ENCODE peak calls at places on chromosomes 16 and 17, in nine cellular contexts. C is ovary, L is AG04450, V is A549, H is heart left ventricle, R is brain microvascular endothelial cell, N is kidney, J is heart right ventricle, I is upper lobe of right lung. G is an unnamed sample.

GRCh38 chr17:45814622-45815606 is 29.8 kb upstream of the SPPL2C start:
- DNase-seq in C (no peak), L (no peak), V (no peak), H (no peak), R (no peak), N (no peak), J (peak), I (no peak), G (no peak)

GRCh38 chr17:50661795-50662391 is 27.2 kb downstream of the ABCC3 start:
- DNase-seq in C (no peak), L (peak), V (peak), H (no peak), R (peak), N (peak), J (no peak), I (peak), G (no peak)

GRCh38 chr17:73155410-73156165 is 9.2 kb upstream of the SSTR2 start:
- DNase-seq in C (no peak), L (no peak), V (no peak), H (no peak), R (no peak), N (no peak), J (no peak), I (no peak), G (no peak)

GRCh38 chr17:13970531-13970930 is 98.8 kb upstream of the COX10 start:
- DNase-seq in C (no peak), L (no peak), V (no peak), H (no peak), R (no peak), N (no peak), J (no peak), I (no peak), G (no peak)

GRCh38 chr16:82741073-82741615 is 114.4 kb downstream of the CDH13 start:
- DNase-seq in C (no peak), L (no peak), V (no peak), H (no peak), R (peak), N (no peak), J (no peak), I (no peak), G (no peak)

GRCh38 chr17:55818026-55818425 is 67.2 kb downstream of the PCTP start:
- DNase-seq in C (no peak), L (no peak), V (no peak), H (no peak), R (no peak), N (no peak), J (no peak), I (no peak), G (no peak)

GRCh38 chr16:8936421-8936820 is 27.3 kb downstream of the USP7 start:
- DNase-seq in C (no peak), L (no peak), V (peak), H (no peak), R (peak), N (no peak), J (no peak), I (no peak), G (no peak)

GRCh38 chr16:88842308-88842756 is 14.4 kb downstream of the GALNS start:
- DNase-seq in C (no peak), L (no peak), V (no peak), H (no peak), R (no peak), N (no peak), J (no peak), I (no peak), G (no peak)

GRCh38 chr17:50618300-50618699 is 16.4 kb upstream of the ABCC3 start:
- DNase-seq in C (no peak), L (no peak), V (no peak), H (no peak), R (no peak), N (no peak), J (no peak), I (no peak), G (no peak)

GRCh38 chr16:69106491-69107291 is 1.2 kb downstream of the HAS3 start:
- DNase-seq in C (no peak), L (no peak), V (no peak), H (no peak), R (no peak), N (no peak), J (no peak), I (no peak), G (no peak)

GRCh38 chr16:21060027-21060510 is 90.6 kb downstream of the DNAH3 start:
- DNase-seq in C (no peak), L (no peak), V (no peak), H (no peak), R (no peak), N (no peak), J (no peak), I (no peak), G (no peak)

GRCh38 chr16:89052824-89053724 is 40.6 kb upstream of the ACSF3 start:
- DNase-seq in C (no peak), L (no peak), V (peak), H (peak), R (no peak), N (peak), J (peak), I (no peak), G (no peak)

GRCh38 chr16:79042886-79043285 is 557.7 kb downstream of the MAF start:
- DNase-seq in C (no peak), L (no peak), V (no peak), H (no peak), R (no peak), N (no peak), J (no peak), I (no peak), G (no peak)

GRCh38 chr16:82660078-82660645 is 33.4 kb downstream of the CDH13 start:
- DNase-seq in C (no peak), L (no peak), V (no peak), H (no peak), R (peak), N (peak), J (no peak), I (no peak), G (no peak)

GRCh38 chr17:7984904-7985303 is 17.5 kb upstream of the GUCY2D start:
- DNase-seq in C (no peak), L (no peak), V (no peak), H (no peak), R (no peak), N (no peak), J (no peak), I (no peak), G (no peak)

GRCh38 chr17:79614248-79614647 is 3.4 kb upstream of the RBFOX3 start:
- DNase-seq in C (no peak), L (no peak), V (no peak), H (peak), R (no peak), N (peak), J (no peak), I (no peak), G (no peak)

GRCh38 chr17:79920751-79921410 is 81.6 kb upstream of the CBX4 start:
- DNase-seq in C (no peak), L (no peak), V (no peak), H (peak), R (no peak), N (peak), J (peak), I (no peak), G (no peak)

GRCh38 chr16:27678955-27679354 is 129.0 kb downstream of the KATNIP start:
- DNase-seq in C (no peak), L (no peak), V (no peak), H (no peak), R (no peak), N (no peak), J (no peak), I (no peak), G (no peak)

GRCh38 chr16:75264531-75264998 is 13.1 kb upstream of the BCAR1 start:
- DNase-seq in C (no peak), L (no peak), V (no peak), H (peak), R (no peak), N (peak), J (peak), I (no peak), G (no peak)

GRCh38 chr16:11329080-11329491 is 16.2 kb upstream of the RMI2 start:
- DNase-seq in C (no peak), L (no peak), V (no peak), H (no peak), R (no peak), N (no peak), J (no peak), I (no peak), G (no peak)
- H3K4me3 ChIP-seq in C (no peak), L (peak), V (peak), H (no peak), R (peak), N (no peak), J (no peak), I (no peak), G (no peak)

DNA sequence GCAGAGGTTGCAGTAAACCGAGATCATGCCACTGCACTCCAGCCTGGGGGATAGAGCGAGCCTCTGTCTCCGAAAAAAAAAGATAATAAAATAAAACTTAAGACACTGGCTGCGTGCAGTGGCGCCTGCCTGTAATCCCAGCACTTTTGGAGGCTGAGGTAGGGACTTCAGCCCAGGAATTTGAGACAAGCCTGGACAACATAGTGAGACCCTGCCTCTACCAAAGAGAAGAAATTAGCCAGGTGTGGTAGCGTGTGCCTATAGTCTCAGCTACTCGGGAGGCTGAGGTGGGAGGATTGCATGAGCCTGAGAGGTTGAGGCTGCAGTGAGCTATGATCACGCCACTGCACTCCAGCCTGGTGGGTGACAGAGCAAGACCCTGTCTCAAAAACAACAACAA is 26.6 kb downstream of the RARA start:
- DNase-seq in C (no peak), L (no peak), V (no peak), H (no peak), R (no peak), N (no peak), J (no peak), I (no peak), G (no peak)
- H3K27ac ChIP-seq in C (no peak), L (no peak), V (peak), H (no peak), R (no peak), N (no peak), J (peak), I (no peak), G (peak)

DNA sequence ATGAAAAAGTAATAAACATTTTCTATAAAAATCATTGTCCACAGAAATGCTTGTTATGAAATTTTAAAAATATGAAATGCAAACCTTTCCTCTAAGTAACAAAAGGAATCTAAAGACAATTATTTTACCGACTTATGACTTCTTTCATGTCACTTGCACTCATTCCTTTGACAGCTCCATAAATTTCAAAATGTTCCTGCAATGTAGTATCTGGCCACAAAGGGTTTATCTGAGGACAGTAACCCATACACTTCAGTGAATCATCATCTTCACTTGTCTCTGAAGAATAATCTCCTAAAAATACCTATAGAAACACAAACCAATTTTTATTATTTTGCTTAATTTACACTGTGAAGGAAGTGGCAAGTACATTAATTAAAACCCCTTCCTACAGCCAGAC is 25.6 kb upstream of the ABCA10 start:
- DNase-seq in C (no peak), L (no peak), V (no peak), H (no peak), R (no peak), N (no peak), J (no peak), I (no peak), G (no peak)
- H3K4me3 ChIP-seq in C (no peak), L (no peak), V (no peak), H (no peak), R (no peak), N (no peak), J (no peak), I (no peak), G (no peak)

DNA sequence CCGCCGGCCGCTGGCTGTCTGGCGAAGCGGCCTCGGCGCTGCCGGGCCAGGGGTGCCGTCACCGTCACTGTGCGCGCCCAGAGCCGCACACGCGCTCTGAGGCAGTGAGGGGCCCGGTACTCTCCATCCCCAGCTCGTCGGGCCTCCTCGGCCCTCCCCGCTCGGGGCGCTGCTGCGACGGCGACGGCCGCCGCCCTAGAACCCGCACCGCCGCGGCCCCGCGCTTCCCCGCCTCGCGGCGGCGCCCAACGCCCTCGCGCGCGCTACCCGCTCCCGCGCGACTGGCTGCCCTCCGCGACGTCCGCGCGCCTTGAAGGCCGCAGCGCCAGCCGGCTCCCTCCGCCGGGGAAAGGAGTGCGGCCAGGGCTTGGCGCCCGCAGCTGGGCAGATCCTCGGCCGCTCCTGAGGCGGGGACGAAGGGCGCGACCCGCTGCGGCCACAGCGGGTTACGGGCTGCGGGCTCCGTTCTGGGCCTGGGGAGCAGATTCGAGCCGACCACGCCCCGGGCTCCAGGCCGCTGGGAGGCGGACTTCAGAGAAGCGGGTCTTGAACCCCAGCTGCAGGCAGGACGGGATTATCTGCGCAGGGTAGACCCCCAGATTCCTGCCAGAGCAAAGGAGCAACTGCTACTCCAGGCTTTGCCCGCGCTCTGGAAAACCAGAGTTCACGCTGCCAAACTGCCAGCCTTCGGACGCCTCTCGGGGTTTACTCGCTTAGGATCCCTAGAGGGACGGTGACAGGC is at the start of gene ULK2:
- DNase-seq in C (peak), L (peak), V (peak), H (peak), R (peak), N (peak), J (peak), I (peak), G (no peak)
- H3K27ac ChIP-seq in C (peak), L (peak), V (peak), H (peak), R (peak), N (peak), J (peak), I (peak), G (peak)

G was measured in esophagus squamous epithelium.